ENCODE peak calls at places on chromosomes 13 and 19, in ten cellular contexts. C, F, O, X, W, R, N, L, E and G are unnamed samples.

GRCh38 chr19:43534811-43535761 is 2.1 kb downstream of the ZNF575 start:
- DNase-seq in C (peak), F (peak), O (peak), X (peak), W (no peak), R (peak), N (no peak), L (no peak), E (peak), G (peak)

GRCh38 chr19:40744554-40745401 is 5.5 kb downstream of the ACTMAP start:
- DNase-seq in C (no peak), F (peak), O (peak), X (no peak), W (no peak), R (peak), N (no peak), L (no peak), E (peak), G (peak)

GRCh38 chr13:34608326-34608725 is 333.7 kb upstream of the NBEA start:
- DNase-seq in C (no peak), F (no peak), O (no peak), X (no peak), W (no peak), R (no peak), N (no peak), L (no peak), E (no peak), G (no peak)

GRCh38 chr19:48842744-48843162 is 6.5 kb upstream of the HSD17B14 start:
- DNase-seq in C (peak), F (peak), O (peak), X (peak), W (no peak), R (no peak), N (peak), L (no peak), E (peak), G (no peak)

GRCh38 chr19:29666634-29667389 is 1.6 kb downstream of the PLEKHF1 start:
- DNase-seq in C (peak), F (peak), O (peak), X (no peak), W (no peak), R (no peak), N (no peak), L (no peak), E (peak), G (peak)

GRCh38 chr13:40220299-40220935 is 446.0 kb downstream of the FOXO1 start:
- DNase-seq in C (no peak), F (peak), O (peak), X (no peak), W (no peak), R (no peak), N (no peak), L (no peak), E (no peak), G (no peak)

GRCh38 chr19:41427647-41428480 is 690 bp upstream of the B3GNT8 start:
- DNase-seq in C (no peak), F (peak), O (no peak), X (no peak), W (no peak), R (no peak), N (peak), L (no peak), E (peak), G (peak)

GRCh38 chr13:37651891-37652290 is 53.3 kb upstream of the POSTN start:
- DNase-seq in C (no peak), F (no peak), O (no peak), X (no peak), W (no peak), R (no peak), N (no peak), L (no peak), E (no peak), G (no peak)

GRCh38 chr13:112859128-112859816 is 109.7 kb upstream of the MCF2L start:
- DNase-seq in C (no peak), F (no peak), O (no peak), X (no peak), W (no peak), R (no peak), N (no peak), L (no peak), E (no peak), G (no peak)

GRCh38 chr13:41960195-41960699 is 662 bp downstream of the VWA8 start:
- DNase-seq in C (no peak), F (no peak), O (peak), X (no peak), W (no peak), R (no peak), N (no peak), L (no peak), E (no peak), G (no peak)

GRCh38 chr19:48806818-48807589 is 3.8 kb downstream of the BCAT2 start:
- DNase-seq in C (peak), F (no peak), O (no peak), X (no peak), W (no peak), R (peak), N (peak), L (no peak), E (no peak), G (no peak)

GRCh38 chr19:10707440-10707839 is 6.2 kb downstream of the QTRT1 start:
- DNase-seq in C (no peak), F (no peak), O (no peak), X (no peak), W (no peak), R (no peak), N (no peak), L (no peak), E (no peak), G (no peak)

GRCh38 chr19:46533085-46534081 is 37.7 kb upstream of the PNMA8B start:
- DNase-seq in C (no peak), F (no peak), O (no peak), X (peak), W (no peak), R (no peak), N (no peak), L (no peak), E (no peak), G (no peak)

GRCh38 chr19:39046037-39046821 is 13.9 kb upstream of the FBXO27 start:
- DNase-seq in C (peak), F (no peak), O (no peak), X (no peak), W (peak), R (no peak), N (no peak), L (no peak), E (no peak), G (no peak)

GRCh38 chr19:55132453-55133129 is 15.2 kb upstream of the PPP1R12C start:
- DNase-seq in C (no peak), F (no peak), O (no peak), X (no peak), W (no peak), R (no peak), N (no peak), L (no peak), E (no peak), G (peak)

GRCh38 chr19:6099633-6100032 is 10.7 kb downstream of the RFX2 start:
- DNase-seq in C (no peak), F (no peak), O (no peak), X (no peak), W (no peak), R (no peak), N (no peak), L (no peak), E (no peak), G (no peak)

GRCh38 chr13:101258071-101258470 is 158.2 kb downstream of the NALCN start:
- DNase-seq in C (no peak), F (peak), O (peak), X (peak), W (peak), R (no peak), N (no peak), L (no peak), E (no peak), G (no peak)

GRCh38 chr19:17429661-17430101 is 9.8 kb downstream of the MVB12A start:
- DNase-seq in C (no peak), F (no peak), O (no peak), X (no peak), W (no peak), R (no peak), N (no peak), L (no peak), E (no peak), G (no peak)

GRCh38 chr13:98677398-98677797 is 75.1 kb downstream of the SLC15A1 start:
- DNase-seq in C (no peak), F (no peak), O (peak), X (no peak), W (no peak), R (no peak), N (no peak), L (no peak), E (no peak), G (no peak)

GRCh38 chr13:95641961-95642621 is 2.4 kb downstream of the DZIP1 start:
- DNase-seq in C (peak), F (no peak), O (peak), X (no peak), W (no peak), R (peak), N (no peak), L (no peak), E (peak), G (peak)